ENCODE peak calls at places on chromosome 13, in seven cellular contexts. S is H9, V is IMR-90, J is mesenchymal stem cell, O is neuronal stem cell, H is H1, D is trophoblast cell. U is an unnamed sample.

GRCh38 chr13:43953370-43953769 is 73.7 kb downstream of the LACC1 start:
- DNase-seq in S (no peak), V (no peak), J (no peak), O (no peak), H (no peak), D (peak), U (peak)

GRCh38 chr13:23741879-23742510 is 147.2 kb downstream of the MIPEP start:
- DNase-seq in S (peak), V (no peak), J (no peak), O (peak), H (peak), D (peak), U (peak)

GRCh38 chr13:113398963-113399754 is 35.2 kb upstream of the GRTP1 start:
- DNase-seq in S (peak), V (no peak), J (no peak), O (no peak), H (no peak), D (no peak), U (peak)

GRCh38 chr13:94415484-94415883 is 64.0 kb downstream of the DCT start:
- DNase-seq in S (no peak), V (no peak), J (no peak), O (no peak), H (no peak), D (no peak), U (peak)

GRCh38 chr13:85140192-85140591 is 659.0 kb downstream of the SLITRK6 start:
- DNase-seq in S (no peak), V (no peak), J (peak), O (no peak), H (no peak), D (no peak), U (peak)

GRCh38 chr13:112730157-112730671 is 40.4 kb downstream of the ATP11A start:
- DNase-seq in S (peak), V (no peak), J (no peak), O (no peak), H (no peak), D (no peak), U (no peak)

GRCh38 chr13:19169991-19170390 is 11.6 kb downstream of the TUBA3C start:
- DNase-seq in S (no peak), V (no peak), J (no peak), O (no peak), H (no peak), D (no peak), U (no peak)

GRCh38 chr13:41554626-41555386 is 97.5 kb downstream of the RGCC start:
- DNase-seq in S (no peak), V (no peak), J (no peak), O (no peak), H (no peak), D (no peak), U (no peak)

GRCh38 chr13:51244637-51245405 is 22.6 kb downstream of the FAM124A start:
- DNase-seq in S (peak), V (no peak), J (no peak), O (no peak), H (no peak), D (no peak), U (peak)

GRCh38 chr13:33123066-33123940 is 107.1 kb downstream of the KL start:
- DNase-seq in S (no peak), V (peak), J (peak), O (no peak), H (no peak), D (peak), U (peak)

GRCh38 chr13:109949395-109949794 is 163.0 kb upstream of the IRS2 start:
- DNase-seq in S (no peak), V (peak), J (peak), O (no peak), H (no peak), D (peak), U (no peak)

GRCh38 chr13:113758651-113759524 is at the start of gene TMEM255B:
- DNase-seq in S (peak), V (peak), J (peak), O (peak), H (no peak), D (peak), U (peak)

GRCh38 chr13:66210677-66211076 is 1019.5 kb downstream of the PCDH9 start:
- DNase-seq in S (no peak), V (peak), J (peak), O (no peak), H (no peak), D (peak), U (no peak)

GRCh38 chr13:110185696-110186095 is 121.3 kb downstream of the COL4A1 start:
- DNase-seq in S (no peak), V (peak), J (peak), O (no peak), H (no peak), D (no peak), U (no peak)

GRCh38 chr13:112619730-112620639 is 32.0 kb upstream of the TUBGCP3 start:
- DNase-seq in S (peak), V (no peak), J (peak), O (peak), H (no peak), D (no peak), U (peak)

GRCh38 chr13:47310376-47310775 is 413.5 kb upstream of the HTR2A start:
- DNase-seq in S (no peak), V (no peak), J (no peak), O (no peak), H (no peak), D (no peak), U (peak)

GRCh38 chr13:84025828-84026227 is 143.6 kb upstream of the SLITRK1 start:
- DNase-seq in S (no peak), V (no peak), J (no peak), O (no peak), H (no peak), D (no peak), U (peak)

GRCh38 chr13:101579291-101579802 is 126.9 kb downstream of the ITGBL1 start:
- DNase-seq in S (no peak), V (peak), J (peak), O (no peak), H (no peak), D (no peak), U (no peak)

GRCh38 chr13:68176486-68176885 is 946.4 kb upstream of the PCDH9 start:
- DNase-seq in S (no peak), V (peak), J (peak), O (no peak), H (no peak), D (no peak), U (no peak)

GRCh38 chr13:25143693-25144092 is 28.4 kb downstream of the AMER2 start:
- DNase-seq in S (no peak), V (no peak), J (no peak), O (no peak), H (no peak), D (no peak), U (no peak)

GRCh38 chr13:38216181-38216580 is 133.5 kb upstream of the UFM1 start:
- DNase-seq in S (no peak), V (no peak), J (no peak), O (no peak), H (no peak), D (no peak), U (no peak)
- H2BK120ac ChIP-seq in S (no peak), V (no peak), J (no peak), O (no peak), H (no peak), D (no peak), U (no peak)

DNA sequence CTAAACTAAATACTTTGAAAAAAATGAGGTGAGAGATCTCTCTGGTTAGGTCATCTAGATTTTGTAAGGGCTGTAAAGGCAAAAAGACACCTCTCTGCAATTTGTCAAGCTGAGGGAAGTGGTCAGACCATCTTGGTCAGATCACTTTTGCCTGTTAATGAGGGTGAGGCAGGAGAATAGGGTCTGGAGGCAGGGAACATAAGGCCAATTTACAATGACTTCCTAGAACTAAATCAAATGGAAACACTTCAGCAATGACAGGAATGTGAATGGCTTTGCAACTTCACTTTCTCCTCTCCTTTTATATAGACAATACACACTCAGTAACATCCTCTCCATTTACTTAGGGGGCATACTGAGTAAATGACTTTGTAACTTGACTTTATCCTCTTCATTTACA is 1653.4 kb downstream of the SLITRK5 start:
- DNase-seq in S (no peak), V (no peak), J (no peak), O (no peak), H (peak), D (no peak), U (peak)
- H2BK120ac ChIP-seq in S (no peak), V (no peak), J (no peak), O (no peak), H (no peak), D (no peak), U (no peak)

DNA sequence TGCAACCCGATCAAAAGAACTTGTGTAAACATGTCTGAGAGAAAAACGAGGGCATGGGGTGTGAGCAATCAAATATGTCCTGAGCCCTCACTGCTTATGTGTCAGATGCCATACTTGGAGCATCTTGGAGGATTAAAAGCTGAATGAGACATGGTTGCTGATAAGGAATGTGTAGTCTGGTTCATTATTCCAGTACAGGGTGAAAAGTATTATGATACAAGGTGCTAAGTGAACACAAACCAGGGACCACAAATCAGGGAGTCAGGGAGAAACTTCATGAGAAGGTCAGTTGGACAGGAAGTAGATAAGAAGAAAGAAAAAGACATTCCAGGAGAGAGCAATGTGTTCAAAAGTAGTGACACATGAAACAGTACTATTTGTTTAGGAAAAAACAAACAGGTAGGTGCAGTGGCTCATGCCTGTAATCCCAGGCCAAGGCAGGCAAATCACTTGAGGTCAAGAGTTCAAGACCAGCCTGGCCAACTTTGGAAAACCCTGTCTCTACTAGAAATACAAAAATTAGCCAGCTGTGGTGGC is 2.0 kb upstream of the RCBTB1 start:
- DNase-seq in S (no peak), V (peak), J (peak), O (no peak), H (no peak), D (no peak), U (no peak)
- H2BK120ac ChIP-seq in S (no peak), V (no peak), J (no peak), O (no peak), H (no peak), D (no peak), U (no peak)

GRCh38 chr13:38868399-38868798 is 122.2 kb downstream of the STOML3 start:
- DNase-seq in S (no peak), V (no peak), J (no peak), O (no peak), H (no peak), D (peak), U (no peak)

GRCh38 chr13:38872693-38873092 is 117.9 kb downstream of the STOML3 start:
- DNase-seq in S (peak), V (peak), J (peak), O (peak), H (peak), D (peak), U (peak)

GRCh38 chr13:38868870-38869269 is 121.8 kb downstream of the STOML3 start:
- DNase-seq in S (no peak), V (no peak), J (no peak), O (no peak), H (no peak), D (no peak), U (no peak)

GRCh38 chr13:38875186-38875875 is 115.3 kb downstream of the STOML3 start:
- DNase-seq in S (no peak), V (no peak), J (no peak), O (no peak), H (no peak), D (no peak), U (no peak)

GRCh38 chr13:38871275-38871674 is 119.4 kb downstream of the STOML3 start:
- DNase-seq in S (no peak), V (no peak), J (no peak), O (no peak), H (no peak), D (no peak), U (no peak)
- H2BK120ac ChIP-seq in S (no peak), V (no peak), J (no peak), O (no peak), H (no peak), D (no peak), U (no peak)

DNA sequence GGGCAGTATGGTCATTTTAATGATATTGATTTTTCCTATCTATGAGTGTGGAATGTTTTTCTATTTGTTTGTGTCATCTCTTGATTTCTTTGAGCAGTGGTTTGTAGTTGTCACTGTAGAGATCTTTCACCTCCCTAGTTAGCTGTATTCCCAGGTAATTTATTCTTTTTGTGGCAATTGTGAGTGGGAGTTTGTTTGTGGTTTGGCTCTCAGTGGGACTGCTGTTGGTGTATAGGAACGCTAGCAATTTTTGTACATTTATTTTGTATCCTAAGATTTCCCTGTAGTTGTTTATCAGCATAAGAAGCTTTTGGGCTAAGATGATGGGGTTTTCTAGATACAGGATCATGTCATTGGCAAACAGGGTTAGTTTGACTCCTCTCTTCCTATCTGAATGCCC is 28.9 kb downstream of the NBEA start:
- DNase-seq in S (no peak), V (no peak), J (no peak), O (no peak), H (no peak), D (no peak), U (no peak)
- H2BK120ac ChIP-seq in S (no peak), V (no peak), J (no peak), O (no peak), H (no peak), D (no peak), U (no peak)

GRCh38 chr13:34672631-34673030 is 269.4 kb upstream of the NBEA start:
- DNase-seq in S (no peak), V (no peak), J (no peak), O (no peak), H (no peak), D (no peak), U (peak)

GRCh38 chr13:34678154-34678553 is 263.9 kb upstream of the NBEA start:
- DNase-seq in S (no peak), V (no peak), J (peak), O (no peak), H (no peak), D (peak), U (no peak)

GRCh38 chr13:34671136-34671535 is 270.9 kb upstream of the NBEA start:
- DNase-seq in S (no peak), V (no peak), J (no peak), O (no peak), H (no peak), D (no peak), U (no peak)

GRCh38 chr13:34675626-34676025 is 266.4 kb upstream of the NBEA start:
- DNase-seq in S (no peak), V (no peak), J (peak), O (no peak), H (no peak), D (no peak), U (no peak)
- H2BK120ac ChIP-seq in S (no peak), V (no peak), J (no peak), O (no peak), H (no peak), D (no peak), U (no peak)

DNA sequence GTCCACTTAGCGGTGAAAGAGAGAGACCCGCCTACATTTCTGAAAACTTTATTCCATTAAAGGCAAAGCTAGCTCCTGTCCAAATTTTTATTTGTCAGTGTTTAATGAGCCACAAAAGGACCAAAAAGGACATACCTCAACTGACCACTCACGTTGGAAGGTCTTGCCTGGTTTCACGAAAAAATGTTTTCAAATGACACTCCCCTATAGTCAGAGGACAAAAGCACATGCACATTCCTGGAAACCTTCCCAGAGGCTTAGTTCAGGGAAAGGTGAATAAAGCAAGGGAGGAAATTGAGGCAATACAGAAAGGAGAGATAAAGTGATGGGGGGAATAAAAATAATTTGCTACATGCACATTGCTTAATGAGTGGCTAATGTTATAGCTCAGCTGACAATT is 55.6 kb downstream of the DOCK9 start:
- DNase-seq in S (no peak), V (no peak), J (no peak), O (no peak), H (no peak), D (no peak), U (no peak)
- H2BK120ac ChIP-seq in S (no peak), V (no peak), J (no peak), O (no peak), H (no peak), D (no peak), U (no peak)

DNA sequence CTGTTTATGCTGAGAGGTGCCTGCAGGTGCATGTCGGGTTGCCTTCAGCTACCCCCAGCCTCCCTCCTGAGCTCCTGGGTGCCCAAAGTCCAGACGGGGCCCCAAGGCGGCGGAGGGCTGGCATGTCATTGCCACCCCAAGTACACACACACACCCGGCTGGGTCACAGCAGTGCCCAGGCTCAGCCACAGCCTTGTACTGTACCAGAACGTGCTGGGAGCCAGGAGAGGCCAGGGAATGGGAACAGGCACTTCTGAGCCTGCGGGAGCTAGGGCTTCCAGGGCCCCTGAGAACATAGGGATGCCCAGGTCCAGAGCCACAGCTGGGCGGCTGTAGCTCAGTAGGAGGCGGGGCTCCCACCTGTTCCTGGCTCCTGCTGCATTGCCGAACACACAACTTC is 51.0 kb upstream of the MAB21L1 start:
- DNase-seq in S (no peak), V (no peak), J (no peak), O (no peak), H (no peak), D (no peak), U (no peak)
- H2BK120ac ChIP-seq in S (no peak), V (no peak), J (no peak), O (no peak), H (no peak), D (no peak), U (no peak)

GRCh38 chr13:27791146-27791900 is 960 bp upstream of the GSX1 start:
- DNase-seq in S (no peak), V (no peak), J (no peak), O (no peak), H (no peak), D (no peak), U (no peak)

GRCh38 chr13:27789153-27789494 is 3.2 kb upstream of the GSX1 start:
- DNase-seq in S (no peak), V (no peak), J (no peak), O (no peak), H (no peak), D (no peak), U (no peak)

GRCh38 chr13:27790523-27790922 is 1.8 kb upstream of the GSX1 start:
- DNase-seq in S (no peak), V (no peak), J (no peak), O (no peak), H (no peak), D (no peak), U (no peak)

GRCh38 chr13:27788271-27788670 is 4.0 kb upstream of the GSX1 start:
- DNase-seq in S (no peak), V (no peak), J (no peak), O (no peak), H (no peak), D (no peak), U (no peak)

DNA sequence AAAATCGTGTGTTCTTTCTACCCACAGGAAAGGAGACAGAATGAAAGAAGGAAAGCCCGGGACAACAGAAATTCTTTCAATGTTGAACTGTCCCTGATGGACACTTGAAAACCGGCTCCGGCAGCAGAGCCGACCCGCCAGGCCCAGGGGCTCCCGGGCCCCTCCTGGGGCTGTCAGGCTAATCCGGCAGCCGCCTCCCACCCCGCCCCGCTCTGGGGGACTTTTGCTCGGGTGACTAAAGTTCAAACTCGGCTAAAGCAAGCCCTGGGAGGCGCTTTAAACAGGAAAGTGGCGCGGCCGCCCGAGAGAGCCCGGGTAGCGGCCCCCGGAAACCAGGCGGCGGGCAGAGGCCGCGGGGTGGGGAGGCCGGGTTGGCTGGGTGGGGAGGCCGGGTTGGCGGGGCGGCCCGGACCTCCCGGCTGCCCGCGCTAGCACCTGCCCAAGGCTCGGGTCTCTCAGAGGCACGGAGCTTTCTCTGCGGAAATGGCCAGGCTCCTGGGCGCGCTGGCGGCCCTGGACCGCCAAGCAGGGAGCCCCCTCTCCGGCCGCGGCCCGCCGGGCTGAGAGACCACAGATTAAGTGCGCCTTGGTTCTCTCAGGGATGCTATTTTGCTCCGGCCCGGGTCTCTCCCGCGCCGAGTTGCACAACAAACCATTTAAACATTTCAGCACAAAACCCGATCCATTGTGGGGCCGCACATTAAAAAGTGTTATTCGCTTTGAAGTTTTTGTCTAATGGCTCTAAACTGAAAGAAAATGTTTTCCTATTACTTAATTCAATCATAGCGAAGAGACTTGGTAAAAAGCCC is 2.6 kb upstream of the GSX1 start:
- DNase-seq in S (peak), V (no peak), J (no peak), O (no peak), H (no peak), D (no peak), U (no peak)
- H2BK120ac ChIP-seq in S (no peak), V (no peak), J (no peak), O (no peak), H (no peak), D (no peak), U (no peak)

DNA sequence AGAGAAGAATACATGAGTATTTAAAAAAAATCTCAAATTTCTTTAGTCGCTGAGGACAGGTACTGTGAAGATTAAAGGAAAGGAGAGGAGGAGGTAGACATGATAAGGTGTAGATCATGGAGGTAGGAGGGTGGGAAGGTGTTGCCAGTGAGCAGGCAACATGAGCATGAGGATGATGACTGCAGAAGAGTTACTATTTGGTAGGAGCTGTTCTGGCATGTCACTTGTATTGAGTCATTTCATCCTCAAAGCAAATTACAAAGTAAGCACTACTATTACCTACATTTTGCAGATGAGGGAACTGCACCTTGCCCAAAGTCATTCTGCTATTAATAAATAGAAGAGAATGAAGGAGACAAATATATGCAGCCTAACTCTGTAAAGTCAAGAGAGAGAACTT is 435.8 kb upstream of the KLF12 start:
- DNase-seq in S (no peak), V (no peak), J (no peak), O (no peak), H (no peak), D (no peak), U (no peak)
- H2BK120ac ChIP-seq in S (no peak), V (no peak), J (no peak), O (no peak), H (no peak), D (no peak), U (no peak)